ENCODE peak calls at places on chromosomes 11 and 22, in six cellular contexts. G is pancreas, V is cardiac fibroblast, T is adrenal gland, W is SK-N-SH, S is OCI-LY7. U is an unnamed sample.

GRCh38 chr11:14054708-14055107 is 92.2 kb downstream of the SPON1 start:
- DNase-seq in V (no peak), S (peak; percentile 43), T (no peak), W (no peak), G (no peak), U (no peak)

GRCh38 chr11:107563702-107564101 is 1.8 kb downstream of the ALKBH8 start:
- DNase-seq in T (peak; percentile 38), G (no peak), S (peak; percentile 70), V (peak; percentile 70), W (peak; percentile 42), U (peak; percentile 57)

GRCh38 chr11:95284057-95285052 is 53.4 kb upstream of the SESN3 start:
- DNase-seq in S (no peak), W (no peak), T (no peak), G (no peak), V (no peak), U (no peak)

GRCh38 chr11:14578551-14578956 is 58.4 kb upstream of the PSMA1 start:
- DNase-seq in G (no peak), W (peak; percentile 24), V (peak; percentile 83), S (peak; percentile 80), T (peak; percentile 29), U (peak; percentile 10)

GRCh38 chr11:86206296-86206695 is 38.3 kb upstream of the EED start:
- DNase-seq in V (no peak), W (no peak), G (no peak), S (no peak), T (no peak), U (no peak)

GRCh38 chr22:24592144-24592845 is 578 bp downstream of the LRRC75B start:
- DNase-seq in G (no peak), V (peak; percentile 40), S (no peak), W (no peak), T (no peak), U (no peak)

GRCh38 chr11:102467080-102467708 is 14.6 kb upstream of the TMEM123 start:
- DNase-seq in G (no peak), T (no peak), W (no peak), V (no peak), S (no peak), U (no peak)

GRCh38 chr11:2582958-2583604 is 116.7 kb downstream of the KCNQ1OT1 start:
- DNase-seq in W (no peak), G (no peak), V (no peak), T (peak; percentile 22), S (no peak), U (no peak)

GRCh38 chr22:31229402-31230140 is 17.5 kb downstream of the LIMK2 start:
- DNase-seq in T (peak; percentile 73), S (no peak), V (peak; percentile 65), G (peak; percentile 57), W (peak; percentile 46), U (peak; percentile 59)

GRCh38 chr11:111961389-111962300 is 24.5 kb downstream of the DIXDC1 start:
- DNase-seq in V (no peak), S (no peak), W (no peak), G (no peak), T (no peak), U (no peak)

GRCh38 chr11:103338621-103339484 is 229.6 kb downstream of the DYNC2H1 start:
- DNase-seq in G (no peak), S (no peak), V (peak; percentile 82), T (no peak), W (no peak), U (peak; percentile 36)

GRCh38 chr11:36376315-36376887 is 80.3 kb downstream of the PRR5L start:
- DNase-seq in S (no peak), T (no peak), G (no peak), V (peak; percentile 46), W (peak; percentile 49), U (peak; percentile 60)

GRCh38 chr11:65873280-65874156 is 918 bp upstream of the EFEMP2 start:
- DNase-seq in W (peak; percentile 98), S (peak; percentile 94), G (peak; percentile 92), T (peak; percentile 96), V (peak; percentile 93), U (peak; percentile 91)

GRCh38 chr11:26150046-26150445 is 181.9 kb upstream of the ANO3 start:
- DNase-seq in S (no peak), W (no peak), G (no peak), V (no peak), T (no peak), U (no peak)

GRCh38 chr11:9760180-9760550 is 96.3 kb downstream of the SWAP70 start:
- DNase-seq in W (no peak), G (peak; percentile 36), S (no peak), T (peak; percentile 74), V (peak; percentile 97), U (peak; percentile 99)

GRCh38 chr11:63767415-63768231 is 952 bp downstream of the ZFTA start:
- DNase-seq in S (peak; percentile 69), G (peak; percentile 45), T (peak; percentile 71), W (peak; percentile 85), V (peak; percentile 86), U (peak; percentile 86)

GRCh38 chr11:122863704-122864326 is 18.7 kb upstream of the JHY start:
- DNase-seq in V (peak; percentile 66), W (peak; percentile 60), G (no peak), T (peak; percentile 69), S (peak; percentile 51), U (peak; percentile 51)

GRCh38 chr11:130269544-130269943 is 45.2 kb downstream of the ZBTB44 start:
- DNase-seq in S (peak; percentile 49), T (no peak), G (no peak), V (no peak), W (no peak), U (no peak)

GRCh38 chr22:46734830-46735453 is 3.1 kb downstream of the CERK start:
- DNase-seq in V (no peak), G (peak; percentile 53), S (peak; percentile 88), T (no peak), W (no peak), U (no peak)

GRCh38 chr11:73384871-73385692 is 8.9 kb downstream of the RELT start:
- DNase-seq in G (no peak), V (no peak), S (peak; percentile 89), T (peak; percentile 59), W (no peak), U (no peak)

DNA sequence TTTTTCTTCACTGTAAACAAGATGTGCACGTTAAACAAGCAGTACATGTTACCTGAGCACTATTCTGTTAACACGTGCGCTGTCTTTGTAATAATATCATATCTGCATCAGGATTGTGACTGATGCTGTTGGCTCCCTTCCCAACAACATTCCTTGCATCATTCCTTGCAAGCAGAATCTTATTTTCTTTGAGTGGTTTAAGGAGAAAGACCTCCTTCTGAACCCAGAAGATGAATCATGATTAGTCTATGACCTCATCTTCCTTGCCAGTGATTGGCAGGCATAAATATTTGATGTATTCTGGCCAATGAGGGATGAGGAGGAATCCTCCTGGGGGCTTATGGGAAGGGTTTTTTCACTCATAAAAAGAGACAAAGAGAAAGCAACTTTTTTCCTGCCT is 46.2 kb downstream of the C11orf71 start:
- DNase-seq in T (no peak), V (peak; percentile 96), S (no peak), W (no peak), G (no peak), U (peak; percentile 94)
- H3K4me3 ChIP-seq in T (no peak overlapping the region), V (no peak overlapping the region), S (no peak overlapping the region), W (no peak overlapping the region), G (no peak overlapping the region), U (no peak overlapping the region)

GRCh38 chr11:76665172-76665571 is 5.4 kb downstream of the LRRC32 start:
- DNase-seq in S (peak; percentile 45), V (no peak), T (peak; percentile 18), G (no peak), W (peak; percentile 11), U (no peak)

GRCh38 chr11:76666408-76666807 is 4.1 kb downstream of the LRRC32 start:
- DNase-seq in W (no peak), G (no peak), S (peak; percentile 27), V (peak; percentile 69), T (no peak), U (peak; percentile 19)

GRCh38 chr11:76666830-76667229 is 3.7 kb downstream of the LRRC32 start:
- DNase-seq in V (no peak), S (no peak), T (no peak), G (no peak), W (no peak), U (no peak)

GRCh38 chr11:76664578-76665061 is 5.9 kb downstream of the LRRC32 start:
- DNase-seq in V (no peak), T (peak; percentile 21), G (no peak), S (peak; percentile 83), W (peak; percentile 10), U (no peak)

GRCh38 chr11:76665921-76666351 is 4.6 kb downstream of the LRRC32 start:
- DNase-seq in G (no peak), T (peak; percentile 15), W (peak; percentile 20), S (peak; percentile 51), V (no peak), U (no peak)
- TF ChIP-seq CTCF in G (no peak), T (no peak), W (no peak), S (no peak), V (no peak), U (no peak)

GRCh38 chr11:74412733-74413359 is 14.6 kb upstream of the PGM2L1 start:
- DNase-seq in G (peak; percentile 52), W (no peak), S (no peak), V (no peak), T (no peak), U (no peak)
- H3K4me3 ChIP-seq in G (no peak overlapping the region), W (no peak overlapping the region), S (no peak overlapping the region), V (no peak overlapping the region), T (no peak overlapping the region), U (no peak overlapping the region)

GRCh38 chr11:17375547-17375946 is 12.9 kb downstream of the KCNJ11 start:
- DNase-seq in T (no peak), S (no peak), V (no peak), W (no peak), G (no peak), U (no peak)
- TF ChIP-seq CTCF in T (no peak), S (no peak), V (no peak), W (no peak), G (no peak), U (no peak)

U was measured in astrocyte of the spinal cord.